ENCODE peak calls at places on chromosomes 6 and 20, in seven cellular contexts. U is C1 segment of cervical spinal cord; D is heart left ventricle; T is neural crest cell; P is activated T-cell treated with anti-CD3 and anti-CD28 coated beads, Interleukin-2, amount 50 U/mL, for 72 hours; O is HFFc6; I is ovary. Q is an unnamed sample.

GRCh38 chr20:59042151-59042795 is at the start of gene PRELID3B:
- DNase-seq in U (no peak), D (peak), T (no peak), P (no peak), O (no peak), I (no peak), Q (no peak)

GRCh38 chr6:109096198-109096597 is 891 bp downstream of the CEP57L1 start:
- DNase-seq in U (no peak), D (no peak), T (no peak), P (no peak), O (no peak), I (no peak), Q (no peak)

GRCh38 chr6:140494321-140495085 is 1120.1 kb upstream of the CITED2 start:
- DNase-seq in U (no peak), D (no peak), T (no peak), P (no peak), O (peak), I (no peak), Q (no peak)

GRCh38 chr6:89655122-89655521 is 16.6 kb upstream of the LYRM2 start:
- DNase-seq in U (no peak), D (no peak), T (no peak), P (no peak), O (no peak), I (no peak), Q (no peak)

GRCh38 chr20:31593221-31594001 is 11.7 kb upstream of the ID1 start:
- DNase-seq in U (no peak), D (no peak), T (no peak), P (peak), O (peak), I (no peak), Q (no peak)

GRCh38 chr6:152648090-152648489 is 10.9 kb upstream of the SYNE1 start:
- DNase-seq in U (no peak), D (no peak), T (no peak), P (no peak), O (peak), I (no peak), Q (no peak)

GRCh38 chr6:147322299-147323162 is 118.3 kb downstream of the STXBP5 start:
- DNase-seq in U (no peak), D (no peak), T (no peak), P (peak), O (peak), I (no peak), Q (peak)

GRCh38 chr20:22797103-22797502 is 212.7 kb upstream of the FOXA2 start:
- DNase-seq in U (no peak), D (no peak), T (no peak), P (no peak), O (no peak), I (no peak), Q (no peak)

GRCh38 chr20:11204926-11205768 is 531.3 kb upstream of the JAG1 start:
- DNase-seq in U (peak), D (peak), T (peak), P (peak), O (peak), I (no peak), Q (no peak)

Q was measured in activated CD4-positive, alpha-beta memory T cell treated with anti-CD3 and anti-CD28 coated beads, Interleukin-2, amount 10 ng/mL, durations not matched to agents 7 days and 5 days.